ENCODE peak calls at places on chromosomes 6 and 20, in four cellular contexts. O is fibroblast of the aortic adventitia, C is kidney, E is SJCRH30. B is an unnamed sample.

GRCh38 chr6:89251976-89252375 is 34.8 kb upstream of the GABRR1 start:
- DNase-seq in O (no peak), C (no peak), E (no peak), B (no peak)

GRCh38 chr6:37783025-37783825 is 36.3 kb upstream of the ZFAND3 start:
- DNase-seq in O (peak; percentile 30), C (peak; percentile 83), E (no peak), B (no peak)

GRCh38 chr20:60820149-60820548 is 431.9 kb upstream of the CDH4 start:
- DNase-seq in O (no peak), C (no peak), E (no peak), B (no peak)

GRCh38 chr6:53294095-53294494 is 54.7 kb downstream of the ELOVL5 start:
- DNase-seq in O (peak; percentile 35), C (no peak), E (peak; percentile 57), B (no peak)

GRCh38 chr20:37393196-37393862 is 47.4 kb downstream of the SRC start:
- DNase-seq in O (no peak), C (no peak), E (no peak), B (no peak)

GRCh38 chr6:168269455-168270243 is 49.9 kb downstream of the DACT2 start:
- DNase-seq in O (no peak), C (no peak), E (no peak), B (no peak)

GRCh38 chr6:132341646-132342045 is 59.6 kb downstream of the MOXD1 start:
- DNase-seq in O (peak; percentile 86), C (no peak), E (no peak), B (no peak)

GRCh38 chr6:7769702-7770101 is 43.8 kb downstream of the BMP6 start:
- DNase-seq in O (peak; percentile 44), C (no peak), E (no peak), B (no peak)

GRCh38 chr6:8391934-8392333 is 43.4 kb downstream of the SLC35B3 start:
- DNase-seq in O (no peak), C (no peak), E (no peak), B (no peak)

GRCh38 chr6:32202186-32202585 is 9.7 kb upstream of the GPSM3 start:
- DNase-seq in O (no peak), C (peak; percentile 57), E (peak; percentile 20), B (no peak)

GRCh38 chr6:73854998-73855718 is 159.2 kb downstream of the CD109 start:
- DNase-seq in O (peak; percentile 87), C (no peak), E (peak; percentile 84), B (no peak)

GRCh38 chr6:148455674-148456559 is 113.3 kb downstream of the SASH1 start:
- DNase-seq in O (no peak), C (no peak), E (no peak), B (no peak)

GRCh38 chr6:120938876-120939231 is 395.4 kb downstream of the TBC1D32 start:
- DNase-seq in O (no peak), C (no peak), E (no peak), B (no peak)

GRCh38 chr20:41672282-41672681 is 54.1 kb upstream of the CHD6 start:
- DNase-seq in O (no peak), C (no peak), E (no peak), B (no peak)

GRCh38 chr20:23243791-23244190 is 106.8 kb upstream of the NXT1 start:
- DNase-seq in O (no peak), C (no peak), E (no peak), B (no peak)

DNA sequence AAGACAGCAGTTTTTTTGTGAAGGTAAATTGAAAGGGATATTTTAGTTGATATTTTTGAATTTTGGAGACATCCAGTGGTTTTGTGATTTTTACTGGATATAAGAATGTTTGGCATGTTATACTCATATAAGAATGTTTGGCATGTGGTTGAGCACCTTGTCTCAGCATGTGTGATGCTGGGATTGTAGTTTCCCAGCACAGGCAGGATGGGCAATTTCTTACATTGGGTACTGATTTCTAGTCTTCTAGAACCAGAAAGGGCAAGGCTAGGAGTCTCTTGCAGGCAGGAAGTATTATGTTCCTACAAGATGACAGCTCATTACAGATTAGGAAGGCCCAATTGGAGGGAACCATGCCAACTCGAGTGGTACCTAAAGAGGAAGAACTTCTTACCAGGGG is 377.7 kb downstream of the UTRN start:
- DNase-seq in O (peak; percentile 27), C (no peak), E (no peak), B (no peak)
- H3K4me3 ChIP-seq in O (no peak overlapping the region), C (no peak overlapping the region), E (no peak overlapping the region), B (no peak overlapping the region)

GRCh38 chr6:136721467-136721866 is 70.8 kb downstream of the MAP3K5 start:
- DNase-seq in O (no peak), C (no peak), E (no peak), B (no peak)

GRCh38 chr6:136719280-136720044 is 72.8 kb downstream of the MAP3K5 start:
- DNase-seq in O (peak; percentile 30), C (no peak), E (no peak), B (no peak)

GRCh38 chr6:136718486-136718885 is 73.8 kb downstream of the MAP3K5 start:
- DNase-seq in O (no peak), C (no peak), E (no peak), B (no peak)

GRCh38 chr6:136717297-136717990 is 74.8 kb downstream of the MAP3K5 start:
- DNase-seq in O (peak; percentile 66), C (no peak), E (no peak), B (no peak)

GRCh38 chr6:136720045-136720760 is 72.1 kb downstream of the MAP3K5 start:
- DNase-seq in O (no peak), C (no peak), E (no peak), B (no peak)
- H3K4me3 ChIP-seq in O (no peak overlapping the region), C (no peak overlapping the region), E (no peak overlapping the region), B (no peak overlapping the region)

GRCh38 chr20:53931597-53931996 is 138.8 kb downstream of the BCAS1 start:
- DNase-seq in O (no peak), C (no peak), E (no peak), B (no peak)

GRCh38 chr20:53934421-53935352 is 135.7 kb downstream of the BCAS1 start:
- DNase-seq in O (peak; percentile 88), C (no peak), E (peak; percentile 92), B (peak; percentile 59)

GRCh38 chr20:53935353-53936084 is 134.9 kb downstream of the BCAS1 start:
- DNase-seq in O (no peak), C (no peak), E (no peak), B (no peak)

GRCh38 chr20:53930651-53931504 is 139.5 kb downstream of the BCAS1 start:
- DNase-seq in O (no peak), C (no peak), E (no peak), B (no peak)

GRCh38 chr20:53933232-53933846 is 137.1 kb downstream of the BCAS1 start:
- DNase-seq in O (no peak), C (no peak), E (no peak), B (no peak)
- H3K4me3 ChIP-seq in O (no peak overlapping the region), C (no peak overlapping the region), E (no peak overlapping the region), B (no peak overlapping the region)

DNA sequence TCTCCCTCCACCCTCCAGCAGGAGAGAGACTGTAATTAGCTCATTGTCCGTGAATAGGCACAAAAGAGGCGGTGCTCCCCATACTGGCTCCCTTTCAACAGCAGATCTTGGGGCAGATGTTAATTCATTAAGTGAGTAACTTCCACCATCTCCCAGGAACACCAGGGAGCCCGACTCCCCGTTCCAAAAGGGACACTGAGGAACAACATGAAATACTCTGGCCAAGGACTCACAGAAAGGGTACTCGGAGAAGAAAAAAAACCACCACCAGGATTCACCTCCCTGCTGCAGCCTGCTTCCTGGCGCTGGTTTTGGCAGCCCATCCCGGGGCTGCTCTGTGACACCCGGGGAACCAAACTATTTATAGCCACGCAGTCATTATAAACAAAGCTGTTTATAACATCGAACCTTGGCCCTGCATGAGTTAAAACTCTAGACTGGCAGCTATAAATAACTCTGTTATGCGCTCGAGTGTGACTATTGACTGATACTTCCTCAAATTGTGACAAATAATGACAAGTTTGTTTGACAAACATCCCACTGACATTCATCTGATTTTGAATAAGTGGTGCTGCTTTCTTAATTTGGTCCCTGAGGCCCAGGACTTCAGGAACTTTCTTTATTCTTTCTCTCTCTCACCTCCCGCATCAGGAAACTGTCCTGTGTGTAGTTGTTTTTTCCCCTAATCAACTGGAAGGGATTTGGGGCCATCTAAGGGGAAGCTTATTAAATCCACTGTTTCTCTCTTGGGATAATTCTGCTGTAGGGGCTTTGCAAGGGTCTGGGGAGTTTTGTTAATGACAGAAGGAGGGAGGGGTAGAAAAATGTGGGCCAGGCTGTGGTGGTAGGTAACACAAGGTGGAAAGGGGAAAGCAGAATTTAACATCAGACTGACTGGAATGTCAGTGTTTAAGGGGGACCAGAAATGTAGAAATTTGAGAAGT is 521.6 kb downstream of the CD83 start:
- DNase-seq in O (peak; percentile 39), C (no peak), E (peak; percentile 37), B (no peak)
- H3K4me3 ChIP-seq in O (no peak overlapping the region), C (peak overlapping the region; percentile 24), E (peak overlapping the region; percentile 15), B (no peak overlapping the region)

DNA sequence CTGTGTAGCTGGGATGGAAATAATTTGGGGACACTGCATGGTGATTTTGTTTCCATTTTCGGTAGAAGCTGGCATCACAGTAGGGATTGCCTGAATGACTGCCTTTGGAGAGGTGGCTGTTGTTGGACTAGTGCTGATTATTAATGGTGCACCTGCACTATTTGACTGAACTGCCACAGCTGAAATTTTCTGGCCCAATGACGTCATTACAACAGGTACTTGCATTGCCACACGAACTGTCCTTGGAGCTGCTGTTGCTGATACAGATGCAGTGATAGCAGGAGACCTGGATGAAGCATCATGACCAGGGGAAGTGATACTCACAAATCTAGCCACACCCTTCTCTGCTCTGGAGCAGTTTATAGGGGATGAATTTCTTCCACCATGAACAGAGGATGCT is 95.6 kb upstream of the FOXC1 start:
- DNase-seq in O (no peak), C (no peak), E (no peak), B (no peak)
- H3K4me3 ChIP-seq in O (no peak overlapping the region), C (no peak overlapping the region), E (no peak overlapping the region), B (no peak overlapping the region)

DNA sequence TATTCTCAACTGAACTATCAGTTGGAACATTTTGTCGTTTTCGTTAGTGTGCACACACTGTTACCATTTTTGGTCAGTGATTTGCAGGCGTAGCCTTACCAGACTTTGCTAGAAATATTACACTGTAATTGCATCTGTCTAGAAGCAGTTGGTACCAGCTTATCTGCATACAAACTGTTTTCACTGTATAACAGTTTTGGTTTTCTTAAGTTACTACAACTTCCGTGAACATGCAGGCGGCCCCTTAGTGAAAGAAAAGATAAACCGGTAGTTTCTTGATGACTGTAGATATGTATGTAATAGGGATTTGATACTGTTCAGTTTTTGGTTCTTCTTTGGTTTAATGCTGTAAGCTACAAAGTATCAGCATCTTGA is 1.3 kb downstream of the DSTN start:
- DNase-seq in O (peak; percentile 47), C (no peak), E (no peak), B (no peak)
- H3K4me3 ChIP-seq in O (peak overlapping the region; percentile 85), C (peak overlapping the region; percentile 82), E (peak overlapping the region; percentile 93), B (peak overlapping the region; percentile 98)

GRCh38 chr6:145906144-145906543 is 58.0 kb downstream of the SHPRH start:
- DNase-seq in O (no peak), C (no peak), E (no peak), B (no peak)

GRCh38 chr6:145903356-145904102 is 60.6 kb downstream of the SHPRH start:
- DNase-seq in O (peak; percentile 67), C (no peak), E (no peak), B (no peak)

GRCh38 chr6:145904391-145904790 is 59.8 kb downstream of the SHPRH start:
- DNase-seq in O (no peak), C (no peak), E (no peak), B (no peak)

GRCh38 chr6:145899915-145900569 is 64.1 kb downstream of the SHPRH start:
- DNase-seq in O (no peak), C (no peak), E (no peak), B (no peak)

GRCh38 chr6:145904878-145905277 is 59.3 kb downstream of the SHPRH start:
- DNase-seq in O (no peak), C (no peak), E (peak; percentile 44), B (no peak)
- H3K4me3 ChIP-seq in O (no peak overlapping the region), C (no peak overlapping the region), E (no peak overlapping the region), B (no peak overlapping the region)

B was measured in BJ.